ENCODE peak calls at places on chromosome 3, in four cellular contexts. P is AG09309, L is HS-27A, Q is GM10248. I is an unnamed sample.

GRCh38 chr3:36969540-36970432 is 23.1 kb downstream of the EPM2AIP1 start:
- DNase-seq in P (peak; percentile 16), Q (peak; percentile 82), L (no peak), I (peak; percentile 98)

GRCh38 chr3:32817561-32818430 is at the start of gene TRIM71:
- DNase-seq in Q (no peak), P (no peak), L (no peak), I (no peak)

GRCh38 chr3:181725830-181726229 is 14.1 kb downstream of the SOX2 start:
- DNase-seq in P (no peak), L (no peak), Q (no peak), I (no peak)

GRCh38 chr3:142560118-142560517 is 18.4 kb downstream of the ATR start:
- DNase-seq in P (no peak), Q (no peak), L (no peak), I (no peak)

GRCh38 chr3:157110761-157111238 is 49.1 kb downstream of the CCNL1 start:
- DNase-seq in Q (no peak), L (no peak), P (no peak), I (no peak)

GRCh38 chr3:132004571-132004970 is 30.2 kb downstream of the CPNE4 start:
- DNase-seq in P (peak; percentile 21), Q (no peak), L (no peak), I (no peak)

GRCh38 chr3:64365877-64366276 is 140.6 kb upstream of the PRICKLE2 start:
- DNase-seq in P (no peak), L (no peak), Q (no peak), I (no peak)

GRCh38 chr3:42085641-42086376 is 5.3 kb upstream of the TRAK1 start:
- DNase-seq in P (no peak), Q (no peak), L (no peak), I (no peak)

GRCh38 chr3:35748144-35748543 is 108.8 kb downstream of the ARPP21 start:
- DNase-seq in Q (no peak), P (no peak), L (no peak), I (no peak)

GRCh38 chr3:189122120-189122519 is 49.7 kb upstream of the TPRG1 start:
- DNase-seq in Q (no peak), P (no peak), L (no peak), I (no peak)

GRCh38 chr3:14266361-14266760 is 87.7 kb downstream of the LSM3 start:
- DNase-seq in L (no peak), P (peak; percentile 90), Q (no peak), I (no peak)

GRCh38 chr3:42999212-42999611 is 20.1 kb downstream of the GASK1A start:
- DNase-seq in Q (no peak), P (no peak), L (no peak), I (no peak)

GRCh38 chr3:43647331-43648166 is 25.7 kb upstream of the ANO10 start:
- DNase-seq in Q (no peak), L (no peak), P (no peak), I (no peak)

GRCh38 chr3:129723558-129724324 is 117.3 kb upstream of the PLXND1 start:
- DNase-seq in Q (no peak), L (no peak), P (peak; percentile 83), I (peak; percentile 87)

GRCh38 chr3:58251653-58252052 is 14.1 kb downstream of the ABHD6 start:
- DNase-seq in Q (no peak), P (no peak), L (no peak), I (no peak)

GRCh38 chr3:159733194-159733860 is 255.3 kb upstream of the IL12A start:
- DNase-seq in Q (no peak), P (peak; percentile 61), L (peak; percentile 89), I (no peak)

GRCh38 chr3:139326707-139327106 is 17.1 kb upstream of the MRPS22 start:
- DNase-seq in L (no peak), Q (no peak), P (no peak), I (no peak)

GRCh38 chr3:12170207-12170606 is 11.5 kb upstream of the TIMP4 start:
- DNase-seq in L (no peak), P (no peak), Q (no peak), I (no peak)

GRCh38 chr3:177578488-177578887 is 381.2 kb upstream of the TBL1XR1 start:
- DNase-seq in P (no peak), L (no peak), Q (no peak), I (no peak)

GRCh38 chr3:182464513-182465145 is 328.7 kb upstream of the ATP11B start:
- DNase-seq in L (no peak), Q (no peak), P (no peak), I (no peak)

GRCh38 chr3:30602946-30603345 is 3.5 kb upstream of the TGFBR2 start:
- DNase-seq in P (no peak), L (no peak), Q (no peak), I (no peak)

GRCh38 chr3:171680690-171681416 is 129.4 kb downstream of the PLD1 start:
- DNase-seq in L (no peak), Q (no peak), P (no peak), I (no peak)

GRCh38 chr3:36991923-36992805 is 767 bp downstream of the EPM2AIP1 start:
- DNase-seq in P (peak; percentile 35), Q (no peak), L (peak; percentile 35), I (peak; percentile 30)

GRCh38 chr3:154972951-154973350 is 107.2 kb upstream of the MME start:
- DNase-seq in P (peak; percentile 66), L (no peak), Q (no peak), I (no peak)

GRCh38 chr3:178382388-178383061 is 153.7 kb upstream of the KCNMB2 start:
- DNase-seq in Q (no peak), P (peak; percentile 95), L (peak; percentile 83), I (no peak)

GRCh38 chr3:123663977-123664376 is 79.1 kb upstream of the HACD2 start:
- DNase-seq in P (no peak), Q (no peak), L (no peak), I (no peak)

GRCh38 chr3:159917141-159917540 is 71.5 kb upstream of the IL12A start:
- DNase-seq in Q (no peak), L (no peak), P (no peak), I (no peak)

GRCh38 chr3:12741205-12741604 is 17.9 kb downstream of the TMEM40 start:
- DNase-seq in L (no peak), P (no peak), Q (no peak), I (no peak)

GRCh38 chr3:119529883-119530282 is 29.5 kb downstream of the CD80 start:
- DNase-seq in Q (no peak), P (peak; percentile 74), L (no peak), I (peak; percentile 11)

GRCh38 chr3:124126446-124127017 is 134.6 kb upstream of the ROPN1 start:
- DNase-seq in L (no peak), Q (no peak), P (no peak), I (no peak)

GRCh38 chr3:101518421-101518871 is 5.4 kb upstream of the SENP7 start:
- DNase-seq in Q (peak; percentile 65), L (no peak), P (no peak), I (peak; percentile 83)

GRCh38 chr3:48558446-48559134 is 2.0 kb upstream of the PFKFB4 start:
- DNase-seq in P (no peak), L (no peak), Q (no peak), I (no peak)

I was measured in foreskin keratinocyte.